ENCODE peak calls at places on chromosomes 2 and 18, in six cellular contexts. R is IMR-90, Q is neuronal stem cell, E is H9, A is H1, W is mesenchymal stem cell. O is an unnamed sample.
A peak's percentile ranks its signal among the peaks of the same experiment; 100 is the strongest.

GRCh38 chr2:231243883-231244282 is 45.5 kb downstream of the ARMC9 start:
- DNase-seq in R (no peak), Q (no peak), E (no peak), A (no peak), W (no peak), O (no peak)

GRCh38 chr18:24837065-24837464 is 376.6 kb downstream of the HRH4 start:
- DNase-seq in R (peak; percentile 98), Q (no peak), E (no peak), A (no peak), W (peak; percentile 87), O (no peak)

GRCh38 chr2:232310189-232310588 is 68.4 kb upstream of the ALPP start:
- DNase-seq in R (no peak), Q (no peak), E (no peak), A (no peak), W (no peak), O (no peak)

GRCh38 chr2:15834381-15835031 is 105.8 kb upstream of the MYCN start:
- DNase-seq in R (no peak), Q (no peak), E (no peak), A (no peak), W (no peak), O (no peak)

GRCh38 chr18:13137939-13138821 is 80.4 kb upstream of the LDLRAD4 start:
- DNase-seq in R (peak; percentile 8), Q (no peak), E (no peak), A (no peak), W (no peak), O (peak; percentile 74)

GRCh38 chr2:121634354-121635307 is 14.6 kb downstream of the CLASP1 start:
- DNase-seq in R (peak; percentile 66), Q (no peak), E (no peak), A (no peak), W (peak; percentile 84), O (no peak)

GRCh38 chr2:80947601-80948130 is 643.1 kb upstream of the LRRTM1 start:
- DNase-seq in R (no peak), Q (no peak), E (no peak), A (no peak), W (no peak), O (no peak)

GRCh38 chr18:44842588-44843412 is 162.1 kb downstream of the SETBP1 start:
- DNase-seq in R (no peak), Q (no peak), E (no peak), A (no peak), W (no peak), O (no peak)

GRCh38 chr2:20611077-20611843 is 39.6 kb downstream of the HS1BP3 start:
- DNase-seq in R (peak; percentile 97), Q (no peak), E (no peak), A (no peak), W (peak; percentile 100), O (no peak)

GRCh38 chr2:15782009-15782751 is 158.2 kb upstream of the MYCN start:
- DNase-seq in R (no peak), Q (no peak), E (no peak), A (no peak), W (no peak), O (no peak)

GRCh38 chr18:47758000-47758399 is 172.5 kb downstream of the SMAD2 start:
- DNase-seq in R (no peak), Q (no peak), E (no peak), A (no peak), W (peak; percentile 5), O (no peak)

GRCh38 chr2:174465327-174465726 is 21.5 kb downstream of the GPR155 start:
- DNase-seq in R (no peak), Q (no peak), E (peak; percentile 67), A (no peak), W (peak; percentile 21), O (peak; percentile 63)

GRCh38 chr2:47082976-47083375 is 72.1 kb downstream of the STPG4 start:
- DNase-seq in R (no peak), Q (no peak), E (no peak), A (no peak), W (no peak), O (no peak)

GRCh38 chr2:122390406-122390805 is 635.0 kb downstream of the TSN start:
- DNase-seq in R (no peak), Q (no peak), E (no peak), A (no peak), W (no peak), O (no peak)

GRCh38 chr18:76496200-76496890 is 1.3 kb upstream of the ZNF516 start:
- DNase-seq in R (peak; percentile 74), Q (peak; percentile 70), E (peak; percentile 76), A (no peak), W (peak; percentile 79), O (peak; percentile 25)

GRCh38 chr18:23635283-23636040 is 27.2 kb downstream of the ANKRD29 start:
- DNase-seq in R (no peak), Q (no peak), E (peak; percentile 42), A (no peak), W (no peak), O (no peak)

GRCh38 chr2:233395687-233396086 is 41.4 kb downstream of the DGKD start:
- DNase-seq in R (no peak), Q (no peak), E (no peak), A (no peak), W (no peak), O (no peak)

GRCh38 chr18:45066868-45067267 is 386.2 kb downstream of the SETBP1 start:
- DNase-seq in R (no peak), Q (no peak), E (no peak), A (no peak), W (no peak), O (no peak)

GRCh38 chr2:38526195-38526594 is 76.5 kb downstream of the HNRNPLL start:
- DNase-seq in R (peak; percentile 43), Q (no peak), E (no peak), A (no peak), W (peak; percentile 9), O (no peak)

GRCh38 chr2:38524580-38524979 is 78.1 kb downstream of the HNRNPLL start:
- DNase-seq in R (no peak), Q (no peak), E (no peak), A (no peak), W (no peak), O (no peak)

GRCh38 chr2:38523728-38524437 is 78.8 kb downstream of the HNRNPLL start:
- DNase-seq in R (no peak), Q (no peak), E (peak; percentile 65), A (no peak), W (no peak), O (no peak)

GRCh38 chr2:38522754-38523349 is 79.9 kb downstream of the HNRNPLL start:
- DNase-seq in R (no peak), Q (no peak), E (no peak), A (no peak), W (no peak), O (no peak)

GRCh38 chr2:38521835-38522234 is 80.9 kb downstream of the HNRNPLL start:
- DNase-seq in R (no peak), Q (no peak), E (no peak), A (no peak), W (no peak), O (no peak)
- H3K9me3 ChIP-seq in R (no peaks in the 10 kb centered on the region), Q (no peaks in the 10 kb centered on the region), E (no peaks in the 10 kb centered on the region), A (no peaks in the 10 kb centered on the region), W (no peaks in the 10 kb centered on the region), O (no peaks in the 10 kb centered on the region)

DNA sequence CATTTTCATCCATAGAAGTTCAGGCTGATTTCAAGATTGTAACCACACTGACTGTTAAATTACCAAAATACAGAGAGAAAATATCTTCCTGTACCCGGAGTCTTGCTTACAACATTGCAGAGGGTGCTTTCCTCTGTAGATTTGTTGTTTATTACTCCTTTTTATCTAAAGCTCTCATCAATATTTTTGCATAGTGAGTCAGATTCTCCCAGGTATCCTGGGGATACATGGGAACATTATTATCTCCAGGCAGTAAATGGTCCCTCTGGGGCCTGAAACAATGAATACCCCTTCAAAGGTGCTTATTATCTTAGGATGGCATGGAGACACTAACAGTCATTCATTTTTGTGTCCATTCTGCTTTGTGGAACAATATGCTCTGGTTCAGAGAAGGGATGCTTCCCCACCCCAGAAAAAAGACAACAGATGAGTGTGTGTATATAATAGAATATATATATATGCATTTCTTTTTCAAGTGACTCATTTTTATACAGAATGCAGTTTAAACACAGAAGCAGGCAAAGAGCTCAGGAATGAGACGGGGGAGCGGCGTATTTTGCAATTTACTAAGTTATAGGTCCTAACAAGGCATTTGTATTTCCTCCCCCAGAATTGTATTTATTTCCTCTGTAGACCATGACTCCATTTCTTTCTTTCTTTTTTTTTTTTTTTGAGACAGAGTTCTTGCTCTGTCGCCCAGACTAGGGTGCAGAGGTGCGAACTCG is 424.7 kb upstream of the ZEB2 start:
- DNase-seq in R (peak; percentile 56), Q (no peak), E (no peak), A (no peak), W (peak; percentile 27), O (no peak)
- H3K9ac ChIP-seq in R (no peak overlapping the region), Q (no peak overlapping the region), E (no peak overlapping the region), A (no peak overlapping the region), W (peak overlapping the region; percentile 69), O (no peak overlapping the region)

DNA sequence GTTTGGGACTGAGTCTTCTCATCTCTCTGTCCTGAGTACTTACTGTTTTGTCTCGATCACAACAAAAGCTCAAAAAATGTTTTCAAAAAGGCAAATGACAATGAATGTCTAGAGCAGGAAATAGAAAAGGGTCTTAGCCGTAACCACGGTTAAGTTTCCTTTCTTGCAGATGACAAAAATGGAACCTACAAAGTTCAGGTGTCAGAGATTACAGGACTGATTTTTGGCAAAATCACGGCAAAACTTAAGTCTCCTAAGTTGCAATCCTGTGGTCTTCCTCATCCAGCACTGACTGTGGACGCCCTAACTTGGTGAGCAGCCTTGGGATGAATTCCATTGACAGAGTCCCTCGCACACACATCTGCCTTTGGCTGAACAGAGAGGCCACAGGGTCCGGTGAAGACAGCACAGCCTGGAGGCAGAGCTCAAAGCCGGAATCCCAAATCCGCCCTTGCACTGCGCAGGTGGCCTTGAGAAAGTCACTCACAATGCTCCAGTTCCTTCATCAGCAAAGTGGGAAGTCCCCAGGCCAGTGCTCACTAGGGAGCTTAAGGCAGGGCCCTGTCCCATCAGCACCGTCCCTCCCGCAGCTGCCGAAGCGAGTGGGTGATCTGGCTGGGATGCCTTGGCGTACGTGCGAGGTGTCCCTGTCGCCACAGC is 55.2 kb downstream of the EIPR1 start:
- DNase-seq in R (no peak), Q (no peak), E (no peak), A (no peak), W (no peak), O (no peak)
- H4K91ac ChIP-seq in R (no peak overlapping the region), Q (no peak overlapping the region), E (no peak overlapping the region), A (no peak overlapping the region), W (no peak overlapping the region), O (no peak overlapping the region)

GRCh38 chr2:503288-503999 is 173.8 kb downstream of the TMEM18 start:
- DNase-seq in R (no peak), Q (no peak), E (no peak), A (no peak), W (no peak), O (peak; percentile 64)

GRCh38 chr2:508121-508520 is 169.1 kb downstream of the TMEM18 start:
- DNase-seq in R (no peak), Q (no peak), E (no peak), A (no peak), W (no peak), O (no peak)

GRCh38 chr2:505931-506330 is 171.3 kb downstream of the TMEM18 start:
- DNase-seq in R (no peak), Q (peak; percentile 49), E (peak; percentile 45), A (no peak), W (no peak), O (no peak)

GRCh38 chr2:509888-510287 is 167.3 kb downstream of the TMEM18 start:
- DNase-seq in R (no peak), Q (no peak), E (no peak), A (no peak), W (no peak), O (no peak)

DNA sequence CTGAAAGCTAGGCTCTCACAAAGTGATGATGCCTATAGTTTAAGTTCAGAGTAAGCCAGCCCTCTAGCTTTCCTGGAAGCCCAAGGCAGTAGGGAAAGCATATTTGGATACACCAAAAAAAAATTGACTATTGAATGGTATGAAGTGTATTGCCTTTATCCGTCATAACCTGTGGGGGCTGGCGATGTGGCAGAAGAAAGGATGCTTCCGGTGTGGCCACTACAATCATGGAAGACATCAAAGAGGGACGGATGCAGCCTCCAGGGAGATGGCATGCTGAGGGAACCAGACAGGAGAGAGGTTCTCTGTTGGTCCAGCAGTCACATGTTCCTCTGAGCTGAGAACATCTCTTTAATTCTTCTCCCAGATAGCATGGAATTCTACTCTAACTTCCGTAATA is 170.3 kb downstream of the TMEM18 start:
- DNase-seq in R (no peak), Q (no peak), E (no peak), A (no peak), W (no peak), O (no peak)
- H3K9me3 ChIP-seq in R (peaks cover 51% of the 10 kb centered on the region), Q (peaks cover 12% of the 10 kb centered on the region), E (peaks cover 4% of the 10 kb centered on the region), A (no peaks in the 10 kb centered on the region), W (peaks cover 12% of the 10 kb centered on the region), O (peaks cover 11% of the 10 kb centered on the region)